ENCODE peak calls at places on chromosomes 5 and 9, in six cellular contexts. One of them, this sample, is unnamed.

GRCh38 chr5:173643964-173644363 is 27.5 kb upstream of the BOD1 start:
- DNase-seq in prostate gland: no peak
- DNase-seq in RWPE1: no peak
- DNase-seq in CMK: no peak
- DNase-seq in NT2/D1: peak; percentile 48
- DNase-seq in NCI-H2081: peak; percentile 37
- DNase-seq in this sample: no peak

GRCh38 chr9:113808391-113809191 is 67.5 kb upstream of the ZNF618 start:
- DNase-seq in prostate gland: no peak
- DNase-seq in RWPE1: peak; percentile 75
- DNase-seq in CMK: no peak
- DNase-seq in NT2/D1: no peak
- DNase-seq in NCI-H2081: no peak
- DNase-seq in this sample: no peak

GRCh38 chr5:173236531-173237501 is 1.8 kb upstream of the NKX2-5 start:
- DNase-seq in prostate gland: no peak
- DNase-seq in RWPE1: no peak
- DNase-seq in CMK: no peak
- DNase-seq in NT2/D1: no peak
- DNase-seq in NCI-H2081: no peak
- DNase-seq in this sample: no peak

GRCh38 chr9:118686940-118687339 is 682.3 kb downstream of the BRINP1 start:
- DNase-seq in prostate gland: no peak
- DNase-seq in RWPE1: no peak
- DNase-seq in CMK: no peak
- DNase-seq in NT2/D1: no peak
- DNase-seq in NCI-H2081: peak; percentile 50
- DNase-seq in this sample: no peak

GRCh38 chr9:71858812-71859211 is 52.2 kb downstream of the ABHD17B start:
- DNase-seq in prostate gland: no peak
- DNase-seq in RWPE1: peak; percentile 7
- DNase-seq in CMK: no peak
- DNase-seq in NT2/D1: no peak
- DNase-seq in NCI-H2081: no peak
- DNase-seq in this sample: no peak

GRCh38 chr9:37309136-37309535 is 113.4 kb upstream of the GRHPR start:
- DNase-seq in prostate gland: no peak
- DNase-seq in RWPE1: no peak
- DNase-seq in CMK: no peak
- DNase-seq in NT2/D1: peak; percentile 16
- DNase-seq in NCI-H2081: no peak
- DNase-seq in this sample: no peak

GRCh38 chr9:138047469-138048040 is 170.0 kb downstream of the CACNA1B start:
- DNase-seq in prostate gland: no peak
- DNase-seq in RWPE1: no peak
- DNase-seq in CMK: no peak
- DNase-seq in NT2/D1: no peak
- DNase-seq in NCI-H2081: no peak
- DNase-seq in this sample: no peak

GRCh38 chr9:73023025-73023541 is 70.2 kb upstream of the ALDH1A1 start:
- DNase-seq in prostate gland: peak; percentile 19
- DNase-seq in RWPE1: peak; percentile 64
- DNase-seq in CMK: no peak
- DNase-seq in NT2/D1: peak; percentile 59
- DNase-seq in NCI-H2081: peak; percentile 73
- DNase-seq in this sample: no peak

GRCh38 chr9:86807577-86807976 is 139.7 kb downstream of the GAS1 start:
- DNase-seq in prostate gland: no peak
- DNase-seq in RWPE1: no peak
- DNase-seq in CMK: no peak
- DNase-seq in NT2/D1: no peak
- DNase-seq in NCI-H2081: no peak
- DNase-seq in this sample: no peak

GRCh38 chr5:73437126-73438047 is 11.2 kb downstream of the FOXD1 start:
- DNase-seq in prostate gland: peak; percentile 46
- DNase-seq in RWPE1: peak; percentile 88
- DNase-seq in CMK: no peak
- DNase-seq in NT2/D1: no peak
- DNase-seq in NCI-H2081: no peak
- DNase-seq in this sample: no peak

GRCh38 chr9:2691212-2691611 is 26.1 kb upstream of the KCNV2 start:
- DNase-seq in prostate gland: no peak
- DNase-seq in RWPE1: no peak
- DNase-seq in CMK: no peak
- DNase-seq in NT2/D1: no peak
- DNase-seq in NCI-H2081: no peak
- DNase-seq in this sample: no peak

GRCh38 chr5:50711280-50711679 is 44.8 kb downstream of the PARP8 start:
- DNase-seq in prostate gland: peak; percentile 8
- DNase-seq in RWPE1: peak; percentile 9
- DNase-seq in CMK: no peak
- DNase-seq in NT2/D1: no peak
- DNase-seq in NCI-H2081: no peak
- DNase-seq in this sample: no peak

GRCh38 chr5:37086466-37087178 is 162.6 kb downstream of the CPLANE1 start:
- DNase-seq in prostate gland: peak; percentile 33
- DNase-seq in RWPE1: no peak
- DNase-seq in CMK: no peak
- DNase-seq in NT2/D1: no peak
- DNase-seq in NCI-H2081: peak; percentile 1
- DNase-seq in this sample: no peak

GRCh38 chr5:80172067-80172690 is 83.7 kb downstream of the SERINC5 start:
- DNase-seq in prostate gland: no peak
- DNase-seq in RWPE1: no peak
- DNase-seq in CMK: no peak
- DNase-seq in NT2/D1: no peak
- DNase-seq in NCI-H2081: no peak
- DNase-seq in this sample: no peak

GRCh38 chr5:152349683-152350526 is 55.2 kb downstream of the NMUR2 start:
- DNase-seq in prostate gland: no peak
- DNase-seq in RWPE1: peak; percentile 49
- DNase-seq in CMK: no peak
- DNase-seq in NT2/D1: peak; percentile 16
- DNase-seq in NCI-H2081: peak; percentile 61
- DNase-seq in this sample: no peak

GRCh38 chr9:63859475-63860215 is 1425.4 kb downstream of the FOXD4L5 start:
- DNase-seq in prostate gland: peak; percentile 28
- DNase-seq in RWPE1: no peak
- DNase-seq in CMK: no peak
- DNase-seq in NT2/D1: peak; percentile 11
- DNase-seq in NCI-H2081: no peak
- DNase-seq in this sample: peak; percentile 26

GRCh38 chr9:22682536-22683392 is 236.1 kb downstream of the DMRTA1 start:
- DNase-seq in prostate gland: no peak
- DNase-seq in RWPE1: peak; percentile 46
- DNase-seq in CMK: no peak
- DNase-seq in NT2/D1: no peak
- DNase-seq in NCI-H2081: peak; percentile 55
- DNase-seq in this sample: no peak

GRCh38 chr5:65927497-65928340 is 1.3 kb downstream of the ERBIN start:
- DNase-seq in prostate gland: peak; percentile 42
- DNase-seq in RWPE1: peak; percentile 69
- DNase-seq in CMK: no peak
- DNase-seq in NT2/D1: no peak
- DNase-seq in NCI-H2081: no peak
- DNase-seq in this sample: no peak

GRCh38 chr5:129245489-129245888 is 150.9 kb downstream of the ISOC1 start:
- DNase-seq in prostate gland: no peak
- DNase-seq in RWPE1: no peak
- DNase-seq in CMK: no peak
- DNase-seq in NT2/D1: no peak
- DNase-seq in NCI-H2081: no peak
- DNase-seq in this sample: no peak

GRCh38 chr9:2411459-2412215 is 209.9 kb upstream of the VLDLR start:
- DNase-seq in prostate gland: no peak
- DNase-seq in RWPE1: no peak
- DNase-seq in CMK: no peak
- DNase-seq in NT2/D1: no peak
- DNase-seq in NCI-H2081: no peak
- DNase-seq in this sample: no peak

GRCh38 chr5:166722939-166723338 is 1568.5 kb upstream of the WWC1 start:
- DNase-seq in prostate gland: no peak
- DNase-seq in RWPE1: peak; percentile 86
- DNase-seq in CMK: no peak
- DNase-seq in NT2/D1: no peak
- DNase-seq in NCI-H2081: no peak
- DNase-seq in this sample: no peak

GRCh38 chr9:38117646-38118045 is 48.6 kb upstream of the SHB start:
- DNase-seq in prostate gland: no peak
- DNase-seq in RWPE1: no peak
- DNase-seq in CMK: no peak
- DNase-seq in NT2/D1: no peak
- DNase-seq in NCI-H2081: no peak
- DNase-seq in this sample: no peak

GRCh38 chr5:150156033-150156381 is 362 bp upstream of the PDGFRB start:
- DNase-seq in prostate gland: no peak
- DNase-seq in RWPE1: no peak
- DNase-seq in CMK: no peak
- DNase-seq in NT2/D1: no peak
- DNase-seq in NCI-H2081: no peak
- DNase-seq in this sample: no peak

GRCh38 chr9:31799953-31800609 is 584.4 kb upstream of the ACO1 start:
- DNase-seq in prostate gland: no peak
- DNase-seq in RWPE1: peak; percentile 30
- DNase-seq in CMK: no peak
- DNase-seq in NT2/D1: peak; percentile 63
- DNase-seq in NCI-H2081: peak; percentile 65
- DNase-seq in this sample: no peak

GRCh38 chr9:95107001-95107749 is 210.3 kb downstream of the FANCC start:
- DNase-seq in prostate gland: no peak
- DNase-seq in RWPE1: no peak
- DNase-seq in CMK: no peak
- DNase-seq in NT2/D1: no peak
- DNase-seq in NCI-H2081: no peak
- DNase-seq in this sample: no peak

GRCh38 chr5:178796165-178796945 is 63.4 kb upstream of the ZNF354B start:
- DNase-seq in prostate gland: no peak
- DNase-seq in RWPE1: no peak
- DNase-seq in CMK: no peak
- DNase-seq in NT2/D1: no peak
- DNase-seq in NCI-H2081: no peak
- DNase-seq in this sample: no peak

GRCh38 chr5:118919016-118919415 is 69.3 kb downstream of the DTWD2 start:
- DNase-seq in prostate gland: no peak
- DNase-seq in RWPE1: no peak
- DNase-seq in CMK: no peak
- DNase-seq in NT2/D1: no peak
- DNase-seq in NCI-H2081: no peak
- DNase-seq in this sample: no peak

GRCh38 chr9:14158911-14159310 is 155.0 kb downstream of the NFIB start:
- DNase-seq in prostate gland: no peak
- DNase-seq in RWPE1: peak; percentile 8
- DNase-seq in CMK: no peak
- DNase-seq in NT2/D1: no peak
- DNase-seq in NCI-H2081: no peak
- DNase-seq in this sample: no peak

GRCh38 chr5:150613991-150614650 is 26.3 kb upstream of the SYNPO start:
- DNase-seq in prostate gland: no peak
- DNase-seq in RWPE1: no peak
- DNase-seq in CMK: no peak
- DNase-seq in NT2/D1: no peak
- DNase-seq in NCI-H2081: no peak
- DNase-seq in this sample: no peak

GRCh38 chr9:27645166-27645840 is 72.0 kb upstream of the C9orf72 start:
- DNase-seq in prostate gland: no peak
- DNase-seq in RWPE1: no peak
- DNase-seq in CMK: no peak
- DNase-seq in NT2/D1: peak; percentile 28
- DNase-seq in NCI-H2081: no peak
- DNase-seq in this sample: no peak

GRCh38 chr5:132469380-132470372 is 20.9 kb downstream of the IRF1 start:
- DNase-seq in prostate gland: no peak
- DNase-seq in RWPE1: no peak
- DNase-seq in CMK: no peak
- DNase-seq in NT2/D1: no peak
- DNase-seq in NCI-H2081: no peak
- DNase-seq in this sample: peak; percentile 21

GRCh38 chr5:158431369-158432029 is 572.6 kb upstream of the CLINT1 start:
- DNase-seq in prostate gland: no peak
- DNase-seq in RWPE1: no peak
- DNase-seq in CMK: no peak
- DNase-seq in NT2/D1: no peak
- DNase-seq in NCI-H2081: no peak
- DNase-seq in this sample: no peak